ENCODE peak calls at places on chromosomes 1 and 21, in nine cellular contexts. U is MCF 10A, D is heart right ventricle, F is stomach, B is endothelial cell, W is GM18507, X is HuH-7.5, K is astrocyte of the spinal cord, N is HT-29. S is an unnamed sample.

GRCh38 chr1:119914071-119914470 is 17.8 kb upstream of the ADAM30 start:
- DNase-seq in N (no peak), U (no peak), B (no peak), F (no peak), K (no peak), X (no peak), D (no peak), W (no peak), S (no peak)

GRCh38 chr1:183226963-183227362 is 40.9 kb downstream of the LAMC2 start:
- DNase-seq in D (no peak), U (no peak), W (no peak), X (no peak), F (no peak), K (peak), N (no peak), B (no peak), S (no peak)

GRCh38 chr1:17193222-17194132 is 11.5 kb upstream of the PADI1 start:
- DNase-seq in W (no peak), B (no peak), F (no peak), K (no peak), D (no peak), N (no peak), U (peak), X (no peak), S (peak)

GRCh38 chr1:38332649-38333310 is 286.2 kb upstream of the POU3F1 start:
- DNase-seq in D (no peak), U (no peak), B (no peak), X (no peak), W (no peak), K (no peak), N (no peak), F (no peak), S (no peak)

GRCh38 chr1:14826731-14827326 is 228.3 kb downstream of the KAZN start:
- DNase-seq in N (no peak), W (no peak), F (no peak), D (no peak), K (no peak), U (no peak), X (no peak), B (no peak), S (no peak)

GRCh38 chr1:3780901-3781300 is 8.4 kb downstream of the SMIM1 start:
- DNase-seq in X (no peak), B (no peak), F (no peak), W (no peak), U (no peak), D (no peak), K (no peak), N (no peak), S (no peak)

GRCh38 chr1:202958544-202959275 is 598 bp upstream of the ADIPOR1 start:
- DNase-seq in U (no peak), N (peak), K (no peak), X (peak), B (no peak), W (no peak), D (no peak), F (no peak), S (no peak)

GRCh38 chr21:43012596-43012995 is 38.2 kb downstream of the PKNOX1 start:
- DNase-seq in X (no peak), F (no peak), K (peak), W (no peak), D (no peak), N (no peak), U (peak), B (no peak), S (no peak)

GRCh38 chr1:204340137-204340536 is 19.6 kb downstream of the PLEKHA6 start:
- DNase-seq in D (no peak), X (no peak), W (no peak), N (no peak), U (no peak), F (no peak), K (no peak), B (no peak), S (no peak)

GRCh38 chr1:32349211-32349708 is 13.0 kb downstream of the FAM229A start:
- DNase-seq in N (no peak), K (peak), X (no peak), B (peak), U (no peak), F (no peak), W (no peak), D (peak), S (no peak)

GRCh38 chr1:240608707-240609106 is 3.2 kb downstream of the GREM2 start:
- DNase-seq in X (no peak), N (peak), K (no peak), B (peak), F (no peak), U (peak), W (no peak), D (no peak), S (no peak)

GRCh38 chr21:14843991-14844390 is 220.8 kb downstream of the NRIP1 start:
- DNase-seq in K (no peak), W (no peak), X (no peak), U (no peak), D (no peak), B (no peak), N (no peak), F (no peak), S (no peak)

GRCh38 chr1:74057719-74058118 is 140.3 kb downstream of the LRRIQ3 start:
- DNase-seq in B (no peak), D (no peak), X (no peak), K (no peak), F (no peak), U (no peak), W (no peak), N (no peak), S (no peak)